ENCODE peak calls at places on chromosome 18, in eight cellular contexts. I is ovary, A is tibial nerve, L is IMR-90, R is right lobe of liver, M is body of pancreas, J is stomach, D is suprapubic skin. P is an unnamed sample.

GRCh38 chr18:14942275-14942674 is 194.3 kb downstream of the ANKRD30B start:
- DNase-seq in J (no peak), A (no peak), M (no peak), I (no peak), L (no peak), D (peak), R (no peak), P (no peak)

GRCh38 chr18:76416935-76417334 is 78.1 kb downstream of the ZNF516 start:
- DNase-seq in A (no peak), D (no peak), J (no peak), L (peak), I (no peak), M (no peak), R (no peak), P (no peak)

GRCh38 chr18:5296706-5297320 is 1.3 kb upstream of the ZBTB14 start:
- DNase-seq in I (peak), L (peak), R (peak), M (peak), D (peak), A (peak), J (peak), P (peak)

GRCh38 chr18:6638470-6638869 is 91.0 kb upstream of the ARHGAP28 start:
- DNase-seq in R (no peak), M (peak), I (no peak), L (no peak), J (no peak), D (no peak), A (no peak), P (no peak)

GRCh38 chr18:36833120-36833519 is 4.2 kb downstream of the KIAA1328 start:
- DNase-seq in I (no peak), A (no peak), J (no peak), M (no peak), L (no peak), R (no peak), D (no peak), P (no peak)

GRCh38 chr18:34862561-34862960 is 152.5 kb downstream of the DTNA start:
- DNase-seq in L (no peak), I (no peak), J (no peak), M (no peak), A (no peak), R (no peak), D (no peak), P (no peak)

GRCh38 chr18:3525870-3526420 is 76.0 kb downstream of the TGIF1 start:
- DNase-seq in L (no peak), I (no peak), M (no peak), R (no peak), D (no peak), A (no peak), J (no peak), P (no peak)

GRCh38 chr18:35143615-35144596 is 96.9 kb upstream of the ZNF397 start:
- DNase-seq in I (peak), L (peak), R (peak), J (peak), M (peak), D (no peak), A (no peak), P (no peak)

GRCh38 chr18:51513525-51513924 is 316.0 kb upstream of the MEX3C start:
- DNase-seq in R (no peak), D (no peak), M (no peak), J (no peak), I (no peak), A (no peak), L (no peak), P (no peak)

DNA sequence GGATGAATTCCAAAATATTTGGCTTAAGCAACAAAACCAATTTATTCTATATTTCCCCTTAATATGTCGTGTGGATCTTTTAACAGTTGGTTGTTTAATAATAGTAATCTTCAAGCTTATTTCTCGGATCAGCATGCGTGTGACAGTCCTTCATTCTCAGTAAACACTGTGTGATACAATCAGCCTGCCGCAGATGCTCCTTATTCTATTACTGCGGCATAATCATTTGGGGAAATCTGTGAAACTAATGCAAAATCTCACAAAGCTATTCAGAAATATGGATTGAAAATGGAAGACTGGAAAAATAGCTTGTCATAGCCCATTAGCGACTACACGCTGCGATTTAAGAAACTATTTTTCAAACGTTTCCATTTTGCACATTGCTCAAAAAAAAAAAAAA is 36.9 kb downstream of the LINC00305 start:
- DNase-seq in M (no peak), R (no peak), I (no peak), L (no peak), D (no peak), J (no peak), A (no peak), P (no peak)
- TF ChIP-seq CTCF in M (no peak), R (no peak), I (no peak), L (no peak), D (no peak), J (no peak), A (no peak), P (no peak)

DNA sequence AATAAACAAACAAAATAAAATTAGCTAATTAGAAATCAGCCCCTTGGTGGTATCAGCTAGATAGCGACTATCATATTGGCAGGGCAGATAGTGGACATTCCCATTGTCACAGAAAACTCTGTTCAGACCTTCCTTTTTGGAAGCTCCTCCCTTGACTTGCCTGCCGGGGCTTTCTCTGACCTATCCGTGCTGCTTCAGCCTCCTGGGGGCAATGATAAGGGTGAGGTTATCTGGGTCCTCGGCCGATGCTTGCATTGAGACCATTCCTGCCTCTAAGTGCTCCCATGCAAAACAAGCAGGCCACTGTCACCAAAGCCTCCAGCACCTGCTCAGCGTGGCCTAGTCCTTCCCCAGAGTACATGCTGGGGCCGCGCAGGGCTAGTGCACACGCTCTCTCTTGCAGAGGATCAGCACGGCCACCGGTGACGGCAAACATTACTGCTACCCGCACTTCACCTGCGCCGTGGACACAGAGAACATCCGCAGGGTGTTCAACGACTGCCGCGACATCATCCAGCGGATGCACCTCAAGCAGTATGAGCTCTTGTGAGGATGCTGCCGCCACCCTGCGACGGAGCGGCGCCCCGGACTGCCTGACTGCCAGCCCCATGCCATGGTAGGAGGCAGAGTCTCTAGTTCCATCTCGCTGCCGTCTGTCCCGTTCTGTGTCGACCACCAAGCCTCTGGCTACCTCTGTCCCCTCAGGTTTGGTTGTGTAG is 27.4 kb downstream of the MPPE1 start:
- DNase-seq in A (no peak), R (no peak), L (no peak), I (no peak), D (no peak), M (no peak), J (no peak), P (no peak)
- TF ChIP-seq POLR2A in A (no peak), R (no peak), L (no peak), I (no peak), D (no peak), M (no peak), J (no peak), P (no peak)

GRCh38 chr18:58402247-58402646 is 226.6 kb downstream of the ALPK2 start:
- DNase-seq in M (peak), I (no peak), L (no peak), D (peak), J (no peak), A (no peak), R (no peak), P (no peak)
- TF ChIP-seq CTCF in M (no peak), I (no peak), L (no peak), D (no peak), J (no peak), A (no peak), R (no peak), P (peak)

GRCh38 chr18:47175895-47176575 is at the start of gene IER3IP1:
- DNase-seq in L (peak), R (peak), I (peak), A (peak), D (peak), J (peak), M (peak), P (peak)
- TF ChIP-seq POLR2A in L (peak), R (peak), I (peak), A (peak), D (peak), J (no peak), M (peak), P (no peak)

DNA sequence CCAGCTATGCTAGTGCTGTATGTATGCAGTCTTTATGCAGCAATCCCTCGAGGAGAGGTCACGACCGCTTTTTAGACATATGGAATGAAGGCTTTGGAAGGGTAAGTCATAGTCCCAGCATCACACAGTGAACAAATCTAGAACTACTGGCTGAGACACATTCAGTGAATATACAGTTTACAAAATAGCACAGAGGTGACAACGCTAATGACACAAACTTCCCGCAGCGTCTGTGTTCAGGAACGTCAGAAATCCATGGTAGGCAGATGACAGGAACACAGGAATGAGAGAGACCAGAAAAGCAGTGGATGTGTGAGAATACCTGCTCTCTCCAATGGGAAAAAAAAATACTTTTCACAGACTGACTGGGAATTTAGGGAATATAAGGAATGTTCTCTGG is 29.6 kb downstream of the CABYR start:
- DNase-seq in D (no peak), I (no peak), A (no peak), M (no peak), L (no peak), J (no peak), R (no peak), P (no peak)
- TF ChIP-seq CTCF in D (no peak), I (no peak), A (no peak), M (no peak), L (no peak), J (no peak), R (no peak), P (no peak)

GRCh38 chr18:9827211-9827855 is 58.4 kb upstream of the TXNDC2 start:
- DNase-seq in I (no peak), D (no peak), A (no peak), M (no peak), L (no peak), J (no peak), R (no peak), P (no peak)

GRCh38 chr18:9828794-9829712 is 56.7 kb upstream of the TXNDC2 start:
- DNase-seq in R (no peak), D (no peak), I (no peak), A (no peak), M (no peak), J (no peak), L (no peak), P (no peak)

GRCh38 chr18:9825571-9826073 is 60.2 kb upstream of the TXNDC2 start:
- DNase-seq in A (no peak), I (no peak), R (no peak), M (peak), D (no peak), J (no peak), L (peak), P (no peak)

GRCh38 chr18:9826666-9827065 is 59.1 kb upstream of the TXNDC2 start:
- DNase-seq in A (no peak), M (no peak), D (no peak), L (no peak), R (no peak), I (no peak), J (no peak), P (no peak)

GRCh38 chr18:9827856-9828793 is 57.6 kb upstream of the TXNDC2 start:
- DNase-seq in L (peak), J (peak), I (no peak), D (no peak), M (peak), A (no peak), R (peak), P (no peak)
- TF ChIP-seq POLR2A in L (no peak), J (no peak), I (no peak), D (no peak), M (peak), A (no peak), R (peak), P (no peak)

P was measured in breast epithelium.